ENCODE peak calls at places on chromosomes 4 and X, in five cellular contexts. One of them, this sample, is unnamed.

GRCh38 chr4:23686169-23686903 is 203.5 kb downstream of the PPARGC1A start:
- DNase-seq in EL: no peak
- DNase-seq in activated naive CD4-positive, alpha-beta T cell treated with anti-CD3 and anti-CD28 coated beads, Interleukin-2, amount 50 U/mL, for 72 hours: no peak
- DNase-seq in NCI-H510A treated with DMSO at 0.1 percent for 48 hours: no peak
- DNase-seq in IMR-90: no peak
- DNase-seq in this sample: no peak

GRCh38 chrX:14697453-14697852 is 168.1 kb downstream of the GLRA2 start:
- DNase-seq in IMR-90: no peak
- DNase-seq in activated naive CD4-positive, alpha-beta T cell treated with anti-CD3 and anti-CD28 coated beads, Interleukin-2, amount 50 U/mL, for 72 hours: peak
- DNase-seq in EL: peak
- DNase-seq in NCI-H510A treated with DMSO at 0.1 percent for 48 hours: peak
- DNase-seq in this sample: peak

GRCh38 chrX:109704563-109704962 is 28.5 kb downstream of the ACSL4 start:
- DNase-seq in activated naive CD4-positive, alpha-beta T cell treated with anti-CD3 and anti-CD28 coated beads, Interleukin-2, amount 50 U/mL, for 72 hours: no peak
- DNase-seq in NCI-H510A treated with DMSO at 0.1 percent for 48 hours: no peak
- DNase-seq in EL: no peak
- DNase-seq in IMR-90: no peak
- DNase-seq in this sample: no peak

GRCh38 chr4:3791910-3792542 is 25.8 kb downstream of the ADRA2C start:
- DNase-seq in activated naive CD4-positive, alpha-beta T cell treated with anti-CD3 and anti-CD28 coated beads, Interleukin-2, amount 50 U/mL, for 72 hours: peak
- DNase-seq in EL: no peak
- DNase-seq in NCI-H510A treated with DMSO at 0.1 percent for 48 hours: no peak
- DNase-seq in IMR-90: peak
- DNase-seq in this sample: peak

GRCh38 chr4:70772929-70773555 is 51.3 kb downstream of the RUFY3 start:
- DNase-seq in activated naive CD4-positive, alpha-beta T cell treated with anti-CD3 and anti-CD28 coated beads, Interleukin-2, amount 50 U/mL, for 72 hours: no peak
- DNase-seq in EL: no peak
- DNase-seq in IMR-90: no peak
- DNase-seq in NCI-H510A treated with DMSO at 0.1 percent for 48 hours: no peak
- DNase-seq in this sample: no peak

GRCh38 chr4:73499996-73500765 is 18.6 kb downstream of the AFM start:
- DNase-seq in EL: peak
- DNase-seq in IMR-90: peak
- DNase-seq in NCI-H510A treated with DMSO at 0.1 percent for 48 hours: peak
- DNase-seq in activated naive CD4-positive, alpha-beta T cell treated with anti-CD3 and anti-CD28 coated beads, Interleukin-2, amount 50 U/mL, for 72 hours: no peak
- DNase-seq in this sample: no peak

GRCh38 chr4:26263165-26263564 is 57.6 kb upstream of the RBPJ start:
- DNase-seq in EL: no peak
- DNase-seq in NCI-H510A treated with DMSO at 0.1 percent for 48 hours: no peak
- DNase-seq in activated naive CD4-positive, alpha-beta T cell treated with anti-CD3 and anti-CD28 coated beads, Interleukin-2, amount 50 U/mL, for 72 hours: no peak
- DNase-seq in IMR-90: no peak
- DNase-seq in this sample: no peak

GRCh38 chr4:15294202-15294601 is 133.6 kb upstream of the C1QTNF7 start:
- DNase-seq in EL: no peak
- DNase-seq in IMR-90: no peak
- DNase-seq in activated naive CD4-positive, alpha-beta T cell treated with anti-CD3 and anti-CD28 coated beads, Interleukin-2, amount 50 U/mL, for 72 hours: no peak
- DNase-seq in NCI-H510A treated with DMSO at 0.1 percent for 48 hours: no peak
- DNase-seq in this sample: no peak

GRCh38 chrX:7074135-7074907 is 73.2 kb upstream of the STS start:
- DNase-seq in IMR-90: no peak
- DNase-seq in NCI-H510A treated with DMSO at 0.1 percent for 48 hours: no peak
- DNase-seq in activated naive CD4-positive, alpha-beta T cell treated with anti-CD3 and anti-CD28 coated beads, Interleukin-2, amount 50 U/mL, for 72 hours: no peak
- DNase-seq in EL: no peak
- DNase-seq in this sample: no peak

GRCh38 chrX:131677655-131678628 is 134.1 kb downstream of the OR13H1 start:
- DNase-seq in EL: peak
- DNase-seq in NCI-H510A treated with DMSO at 0.1 percent for 48 hours: peak
- DNase-seq in IMR-90: peak
- DNase-seq in activated naive CD4-positive, alpha-beta T cell treated with anti-CD3 and anti-CD28 coated beads, Interleukin-2, amount 50 U/mL, for 72 hours: peak
- DNase-seq in this sample: no peak

GRCh38 chr4:73442275-73442674 is 6.3 kb downstream of the AFP start:
- DNase-seq in EL: no peak
- DNase-seq in activated naive CD4-positive, alpha-beta T cell treated with anti-CD3 and anti-CD28 coated beads, Interleukin-2, amount 50 U/mL, for 72 hours: no peak
- DNase-seq in IMR-90: no peak
- DNase-seq in NCI-H510A treated with DMSO at 0.1 percent for 48 hours: no peak
- DNase-seq in this sample: no peak

GRCh38 chr4:15598644-15599043 is 56.5 kb downstream of the FBXL5 start:
- DNase-seq in EL: peak
- DNase-seq in NCI-H510A treated with DMSO at 0.1 percent for 48 hours: no peak
- DNase-seq in IMR-90: peak
- DNase-seq in activated naive CD4-positive, alpha-beta T cell treated with anti-CD3 and anti-CD28 coated beads, Interleukin-2, amount 50 U/mL, for 72 hours: no peak
- DNase-seq in this sample: peak

GRCh38 chr4:123827511-123827910 is 430.9 kb downstream of the SPRY1 start:
- DNase-seq in NCI-H510A treated with DMSO at 0.1 percent for 48 hours: no peak
- DNase-seq in IMR-90: no peak
- DNase-seq in activated naive CD4-positive, alpha-beta T cell treated with anti-CD3 and anti-CD28 coated beads, Interleukin-2, amount 50 U/mL, for 72 hours: no peak
- DNase-seq in EL: no peak
- DNase-seq in this sample: no peak

GRCh38 chr4:41359069-41359769 is 102.5 kb downstream of the UCHL1 start:
- DNase-seq in IMR-90: no peak
- DNase-seq in NCI-H510A treated with DMSO at 0.1 percent for 48 hours: peak
- DNase-seq in activated naive CD4-positive, alpha-beta T cell treated with anti-CD3 and anti-CD28 coated beads, Interleukin-2, amount 50 U/mL, for 72 hours: no peak
- DNase-seq in EL: peak
- DNase-seq in this sample: no peak

GRCh38 chrX:118528089-118528753 is 32.6 kb downstream of the DOCK11 start:
- DNase-seq in activated naive CD4-positive, alpha-beta T cell treated with anti-CD3 and anti-CD28 coated beads, Interleukin-2, amount 50 U/mL, for 72 hours: peak
- DNase-seq in IMR-90: no peak
- DNase-seq in NCI-H510A treated with DMSO at 0.1 percent for 48 hours: no peak
- DNase-seq in EL: no peak
- DNase-seq in this sample: no peak